ENCODE peak calls at places on chromosome 11, in four cellular contexts. U is right atrium auricular region; M is activated T-helper 1 cell treated with anti-CD3 and anti-CD28 coated beads, Interleukin-12 subunit alpha, Interleukin-12 subunit beta, Interleukin-2, Interleukin-4 antibody, amounts not matched to agents 30 ng/mL and 10 ng/mL and 1 ng/mL, durations not matched to agents 14 hours and 24 hours and 36 hours; L is LoVo. A is an unnamed sample.

GRCh38 chr11:107457558-107458271 is at the start of gene CWF19L2:
- DNase-seq in M (peak), L (peak), U (peak), A (peak)

GRCh38 chr11:45062974-45063635 is 83.3 kb upstream of the PRDM11 start:
- DNase-seq in U (no peak), M (no peak), L (no peak), A (no peak)

GRCh38 chr11:4636136-4636535 is 1.1 kb upstream of the OR51D1 start:
- DNase-seq in U (no peak), L (no peak), M (no peak), A (no peak)

GRCh38 chr11:115539844-115540243 is 35.6 kb upstream of the CADM1 start:
- DNase-seq in U (no peak), L (no peak), M (no peak), A (no peak)

GRCh38 chr11:108278546-108278945 is 55.7 kb downstream of the ATM start:
- DNase-seq in M (no peak), U (no peak), L (no peak), A (no peak)

GRCh38 chr11:63022422-63022821 is 6.8 kb upstream of the SLC22A8 start:
- DNase-seq in L (no peak), U (peak), M (no peak), A (no peak)

GRCh38 chr11:86003654-86004053 is 65.2 kb downstream of the PICALM start:
- DNase-seq in U (no peak), M (no peak), L (no peak), A (no peak)

GRCh38 chr11:3220521-3221407 is 2.2 kb upstream of the MRGPRG start:
- DNase-seq in U (no peak), L (no peak), M (no peak), A (no peak)

GRCh38 chr11:86981777-86982540 is 26.8 kb upstream of the FZD4 start:
- DNase-seq in L (no peak), M (no peak), U (no peak), A (no peak)

GRCh38 chr11:12137938-12138731 is 27.7 kb downstream of the MICAL2 start:
- DNase-seq in U (no peak), M (no peak), L (no peak), A (no peak)

GRCh38 chr11:59135648-59136461 is 6.8 kb upstream of the FAM111A start:
- DNase-seq in L (peak), U (peak), M (peak), A (peak)

GRCh38 chr11:116641561-116642045 is 131.2 kb downstream of the BUD13 start:
- DNase-seq in M (no peak), U (no peak), L (peak), A (peak)

GRCh38 chr11:132994038-132994502 is 538.2 kb downstream of the OPCML start:
- DNase-seq in M (no peak), U (no peak), L (no peak), A (no peak)

GRCh38 chr11:64794526-64794925 is 8.5 kb downstream of the MAP4K2 start:
- DNase-seq in M (no peak), L (no peak), U (no peak), A (no peak)

GRCh38 chr11:76604652-76605241 is 65.8 kb downstream of the LRRC32 start:
- DNase-seq in L (no peak), M (no peak), U (no peak), A (no peak)

GRCh38 chr11:74134661-74135515 is 35.9 kb downstream of the C2CD3 start:
- DNase-seq in M (no peak), U (no peak), L (peak), A (no peak)

GRCh38 chr11:131683666-131684065 is 313.3 kb downstream of the NTM start:
- DNase-seq in L (no peak), U (no peak), M (no peak), A (no peak)

GRCh38 chr11:16034074-16034473 is 322.3 kb downstream of the SOX6 start:
- DNase-seq in U (no peak), L (no peak), M (no peak), A (no peak)

GRCh38 chr11:65435981-65436411 is 13.4 kb downstream of the NEAT1 start:
- DNase-seq in L (no peak), U (peak), M (no peak), A (no peak)

GRCh38 chr11:315051-315481 is 1.2 kb downstream of the IFITM1 start:
- DNase-seq in L (no peak), M (no peak), U (no peak), A (peak)

GRCh38 chr11:74682731-74683278 is 48.4 kb downstream of the CHRDL2 start:
- DNase-seq in M (no peak), L (no peak), U (peak), A (no peak)

GRCh38 chr11:114027941-114028340 is 31.6 kb upstream of the ZBTB16 start:
- DNase-seq in M (no peak), U (no peak), L (no peak), A (no peak)

GRCh38 chr11:72758304-72758689 is 6.1 kb upstream of the ARAP1 start:
- DNase-seq in U (no peak), L (no peak), M (no peak), A (no peak)

GRCh38 chr11:122791411-122791810 is 46.9 kb upstream of the CRTAM start:
- DNase-seq in U (no peak), L (no peak), M (no peak), A (no peak)

GRCh38 chr11:115759622-115760527 is 255.7 kb upstream of the CADM1 start:
- DNase-seq in L (no peak), M (no peak), U (no peak), A (no peak)

GRCh38 chr11:110165039-110165438 is 71.8 kb downstream of the ZC3H12C start:
- DNase-seq in M (no peak), L (no peak), U (peak), A (no peak)

GRCh38 chr11:128790200-128790599 is 76.9 kb downstream of the KCNJ1 start:
- DNase-seq in L (no peak), M (no peak), U (peak), A (no peak)

GRCh38 chr11:84142411-84142810 is 856.2 kb upstream of the CCDC90B start:
- DNase-seq in L (no peak), M (no peak), U (no peak), A (no peak)

GRCh38 chr11:78539566-78539965 is 35.1 kb downstream of the NARS2 start:
- DNase-seq in U (no peak), M (no peak), L (no peak), A (no peak)

GRCh38 chr11:113314389-113315301 is at the start of gene TTC12:
- DNase-seq in U (peak), M (peak), L (peak), A (peak)

GRCh38 chr11:3146612-3147256 is 18.4 kb downstream of the OSBPL5 start:
- DNase-seq in L (no peak), U (no peak), M (no peak), A (no peak)

GRCh38 chr11:122598971-122599370 is 56.6 kb upstream of the UBASH3B start:
- DNase-seq in M (no peak), U (no peak), L (no peak), A (no peak)

GRCh38 chr11:47469411-47470179 is 20.7 kb upstream of the RAPSN start:
- DNase-seq in U (no peak), M (no peak), L (no peak), A (no peak)

GRCh38 chr11:5881756-5882155 is 1.3 kb downstream of the OR52E4 start:
- DNase-seq in U (no peak), L (no peak), M (no peak), A (no peak)

GRCh38 chr11:279040-279965 is 1.1 kb downstream of the NLRP6 start:
- DNase-seq in U (no peak), M (no peak), L (no peak), A (peak)

GRCh38 chr11:118051611-118052461 is 25.0 kb upstream of the TMPRSS4 start:
- DNase-seq in U (no peak), L (no peak), M (peak), A (peak)

GRCh38 chr11:125433454-125434121 is 62.5 kb downstream of the FEZ1 start:
- DNase-seq in U (no peak), M (no peak), L (peak), A (no peak)

GRCh38 chr11:82195251-82195650 is 538.4 kb downstream of the FAM181B start:
- DNase-seq in M (no peak), L (no peak), U (no peak), A (no peak)

GRCh38 chr11:118438314-118438931 is 2.1 kb downstream of the KMT2A start:
- DNase-seq in U (no peak), L (no peak), M (peak), A (peak)

A was measured in stimulated activated naive CD8-positive, alpha-beta T cell treated with anti-CD3 and anti-CD28 coated beads, Interleukin-15, amount 100 ng/mL, for 72 hours.